ENCODE peak calls at places on chromosomes 7 and 10, in five cellular contexts. C is SJCRH30, V is OCI-LY7, F is mammary epithelial cell, T is upper lobe of right lung. Q is an unnamed sample. For H3K36me3 and H3K4me1, the result is how much of the 10 kb centered on the place peaks cover.

GRCh38 chr7:127888411-127888810 is 142.8 kb downstream of the LRRC4 start:
- DNase-seq in C (no peak), V (no peak), F (no peak), T (no peak), Q (no peak)

GRCh38 chr7:366171-366916 is 76.4 kb downstream of the FOXL3 start:
- DNase-seq in C (peak), V (no peak), F (no peak), T (peak), Q (peak)

GRCh38 chr10:102988404-102989314 is 70.6 kb downstream of the CNNM2 start:
- DNase-seq in C (peak), V (no peak), F (no peak), T (no peak), Q (peak)

GRCh38 chr10:110655286-110655685 is 11.2 kb downstream of the RBM20 start:
- DNase-seq in C (peak), V (no peak), F (no peak), T (no peak), Q (no peak)

GRCh38 chr7:110131344-110131743 is 959.6 kb upstream of the LRRN3 start:
- DNase-seq in C (no peak), V (no peak), F (no peak), T (no peak), Q (no peak)

GRCh38 chr7:32602470-32602869 is 107.2 kb downstream of the AVL9 start:
- DNase-seq in C (no peak), V (no peak), F (no peak), T (no peak), Q (no peak)

GRCh38 chr7:2012044-2012900 is 220.5 kb downstream of the MAD1L1 start:
- DNase-seq in C (no peak), V (no peak), F (no peak), T (peak), Q (no peak)

GRCh38 chr7:141366098-141366621 is 185.1 kb upstream of the AGK start:
- DNase-seq in C (peak), V (no peak), F (no peak), T (no peak), Q (peak)

GRCh38 chr7:26399309-26399610 is 107.6 kb downstream of the SNX10 start:
- DNase-seq in C (peak), V (no peak), F (no peak), T (no peak), Q (peak)

GRCh38 chr10:94093286-94093905 is 99.7 kb downstream of the PLCE1 start:
- DNase-seq in C (no peak), V (no peak), F (no peak), T (no peak), Q (peak)

GRCh38 chr7:123208793-123209192 is 9.0 kb upstream of the SLC13A1 start:
- DNase-seq in C (peak), V (peak), F (no peak), T (no peak), Q (no peak)

GRCh38 chr10:94991243-94991888 is 52.9 kb downstream of the CYP2C9 start:
- DNase-seq in C (no peak), V (no peak), F (peak), T (no peak), Q (no peak)

GRCh38 chr10:51405580-51406367 is 293.6 kb downstream of the CSTF2T start:
- DNase-seq in C (peak), V (no peak), F (no peak), T (no peak), Q (no peak)

GRCh38 chr7:36119005-36119711 is 33.9 kb upstream of the EEPD1 start:
- DNase-seq in C (no peak), V (no peak), F (peak), T (no peak), Q (peak)

GRCh38 chr10:72328045-72328828 is 26.5 kb downstream of the DNAJB12 start:
- DNase-seq in C (peak), V (peak), F (no peak), T (peak), Q (peak)

GRCh38 chr10:74924251-74924954 is 98.0 kb downstream of the KAT6B start:
- DNase-seq in C (peak), V (no peak), F (peak), T (no peak), Q (peak)

GRCh38 chr7:24653316-24654085 is 80.2 kb downstream of the PALS2 start:
- DNase-seq in C (no peak), V (no peak), F (peak), T (no peak), Q (no peak)

GRCh38 chr10:127797339-127797738 is 60.4 kb downstream of the FOXI2 start:
- DNase-seq in C (no peak), V (peak), F (no peak), T (no peak), Q (peak)

GRCh38 chr10:130395248-130395936 is 259.2 kb downstream of the GLRX3 start:
- DNase-seq in C (no peak), V (no peak), F (no peak), T (no peak), Q (no peak)

GRCh38 chr10:1452777-1453176 is 284.5 kb downstream of the ADARB2 start:
- DNase-seq in C (no peak), V (no peak), F (no peak), T (no peak), Q (no peak)

GRCh38 chr10:97069576-97070362 is 116.0 kb downstream of the SLIT1 start:
- DNase-seq in C (no peak), V (no peak), F (peak), T (no peak), Q (peak)

GRCh38 chr10:71770789-71771188 is 2.5 kb downstream of the VSIR start:
- DNase-seq in C (no peak), V (no peak), F (no peak), T (no peak), Q (no peak)

GRCh38 chr7:67346876-67347275 is 350.2 kb downstream of the TYW1 start:
- DNase-seq in C (no peak), V (no peak), F (no peak), T (no peak), Q (no peak)

GRCh38 chr10:49257159-49257558 is 41.8 kb upstream of the C10orf71 start:
- DNase-seq in C (no peak), V (peak), F (no peak), T (no peak), Q (no peak)

GRCh38 chr10:21740989-21741388 is 207.0 kb downstream of the MLLT10 start:
- DNase-seq in C (no peak), V (no peak), F (no peak), T (no peak), Q (no peak)

GRCh38 chr10:323651-324293 is 188.5 kb downstream of the ZMYND11 start:
- DNase-seq in C (no peak), V (no peak), F (peak), T (peak), Q (peak)

GRCh38 chr10:92573091-92573797 is 649 bp downstream of the IDE start:
- DNase-seq in C (peak), V (peak), F (peak), T (no peak), Q (peak)

GRCh38 chr7:1359681-1360485 is 99.4 kb downstream of the MICALL2 start:
- DNase-seq in C (no peak), V (no peak), F (no peak), T (peak), Q (no peak)

GRCh38 chr7:87231243-87231642 is 11.7 kb upstream of the TMEM243 start:
- DNase-seq in C (no peak), V (no peak), F (no peak), T (no peak), Q (no peak)

GRCh38 chr10:44974628-44975431 is 3.8 kb downstream of the DEPP1 start:
- DNase-seq in C (peak), V (peak), F (peak), T (peak), Q (peak)

GRCh38 chr7:137772221-137772620 is 74.6 kb downstream of the DGKI start:
- DNase-seq in C (no peak), V (no peak), F (no peak), T (no peak), Q (no peak)

GRCh38 chr10:85043207-85043606 is 714.8 kb downstream of the CCSER2 start:
- DNase-seq in C (peak), V (no peak), F (no peak), T (no peak), Q (no peak)

GRCh38 chr10:58239561-58240169 is 28.0 kb downstream of the IPMK start:
- DNase-seq in C (no peak), V (no peak), F (peak), T (no peak), Q (peak)

GRCh38 chr10:62036186-62037081 is 134.9 kb downstream of the ARID5B start:
- DNase-seq in C (peak), V (no peak), F (no peak), T (no peak), Q (no peak)

GRCh38 chr10:62037166-62037831 is 135.8 kb downstream of the ARID5B start:
- DNase-seq in C (peak), V (no peak), F (peak), T (no peak), Q (peak)

GRCh38 chr10:62040896-62041295 is 139.4 kb downstream of the ARID5B start:
- DNase-seq in C (no peak), V (no peak), F (no peak), T (no peak), Q (no peak)

GRCh38 chr10:62038609-62039190 is 137.2 kb downstream of the ARID5B start:
- DNase-seq in C (peak), V (peak), F (peak), T (peak), Q (peak)

GRCh38 chr10:62037890-62038608 is 136.6 kb downstream of the ARID5B start:
- DNase-seq in C (peak), V (no peak), F (no peak), T (no peak), Q (no peak)
- H3K36me3 ChIP-seq in C (under half), V (under half), F (under half), T (under half), Q (under half)

GRCh38 chr7:131035088-131035770 is 292.4 kb upstream of the MKLN1 start:
- DNase-seq in C (no peak), V (no peak), F (no peak), T (no peak), Q (no peak)

GRCh38 chr7:131029002-131029401 is 295.0 kb upstream of the KLF14 start:
- DNase-seq in C (no peak), V (no peak), F (no peak), T (no peak), Q (no peak)

GRCh38 chr7:131034166-131034881 is 293.4 kb upstream of the MKLN1 start:
- DNase-seq in C (no peak), V (no peak), F (no peak), T (no peak), Q (no peak)

GRCh38 chr7:131028293-131028692 is 294.3 kb upstream of the KLF14 start:
- DNase-seq in C (no peak), V (no peak), F (no peak), T (no peak), Q (no peak)

GRCh38 chr7:131031100-131031868 is 296.4 kb upstream of the MKLN1 start:
- DNase-seq in C (no peak), V (no peak), F (no peak), T (no peak), Q (no peak)
- H3K27ac ChIP-seq in C (no peak), V (no peak), F (no peak), T (no peak), Q (no peak)

GRCh38 chr7:6252748-6253147 is 19.7 kb downstream of the CYTH3 start:
- DNase-seq in C (peak), V (no peak), F (peak), T (no peak), Q (no peak)
- H3K4me1 ChIP-seq in C (under half), V (under half), F (under half), T (under half), Q (under half)

GRCh38 chr10:100201549-100201948 is 15.7 kb upstream of the ERLIN1 start:
- DNase-seq in C (no peak), V (no peak), F (no peak), T (no peak), Q (no peak)
- H3K36me3 ChIP-seq in C (under half), V (half or more), F (under half), T (half or more), Q (under half)